ENCODE peak calls at places on chromosomes 16 and 17, in seven cellular contexts. Q is brain microvascular endothelial cell, N is body of pancreas, P is neuronal stem cell, S is lung, H is EL, D is tibial nerve. F is an unnamed sample.

GRCh38 chr16:12794486-12795399 is 8.9 kb downstream of the CPPED1 start:
- DNase-seq in H (no peak), N (no peak), Q (no peak), P (no peak), S (no peak), D (no peak), F (no peak)

GRCh38 chr17:40303009-40303657 is 5.8 kb upstream of the RARA start:
- DNase-seq in D (peak; percentile 93), H (peak; percentile 69), P (no peak), S (peak; percentile 57), N (peak; percentile 66), Q (peak; percentile 67), F (peak; percentile 29)

GRCh38 chr17:65389956-65390355 is 171.5 kb downstream of the AXIN2 start:
- DNase-seq in S (peak; percentile 32), P (no peak), Q (peak; percentile 62), N (no peak), H (peak; percentile 89), D (no peak), F (no peak)

GRCh38 chr17:49434821-49435581 is 20.3 kb upstream of the PHB1 start:
- DNase-seq in N (peak; percentile 58), H (peak; percentile 62), Q (peak; percentile 55), D (peak; percentile 70), S (no peak), P (peak; percentile 69), F (no peak)

GRCh38 chr16:66474750-66475199 is 47.7 kb downstream of the BEAN1 start:
- DNase-seq in S (no peak), N (no peak), P (no peak), Q (no peak), D (no peak), H (no peak), F (peak; percentile 94)

GRCh38 chr17:69235338-69236058 is 6.9 kb upstream of the ABCA10 start:
- DNase-seq in N (peak; percentile 76), S (peak; percentile 81), Q (peak; percentile 84), P (peak; percentile 86), H (peak; percentile 72), D (peak; percentile 89), F (peak; percentile 24)

GRCh38 chr17:29042679-29043538 is at the start of gene PIPOX:
- DNase-seq in P (peak; percentile 63), Q (peak; percentile 12), H (peak; percentile 59), N (peak; percentile 43), D (no peak), S (peak; percentile 41), F (peak; percentile 87)

GRCh38 chr17:39196820-39197331 is 593 bp downstream of the CACNB1 start:
- DNase-seq in H (peak; percentile 60), P (no peak), S (peak; percentile 79), Q (no peak), D (no peak), N (no peak), F (no peak)

GRCh38 chr16:78761427-78761826 is 662.0 kb downstream of the WWOX start:
- DNase-seq in D (no peak), N (no peak), H (no peak), P (peak; percentile 35), Q (no peak), S (no peak), F (no peak)

GRCh38 chr17:41551370-41551769 is 20.5 kb downstream of the KRT9 start:
- DNase-seq in D (no peak), Q (no peak), P (no peak), S (no peak), H (peak; percentile 34), N (no peak), F (no peak)

GRCh38 chr17:40091691-40092397 is 8.5 kb downstream of the NR1D1 start:
- DNase-seq in P (no peak), Q (no peak), D (no peak), S (no peak), N (peak; percentile 56), H (no peak), F (no peak)

GRCh38 chr17:13346081-13346533 is 255.6 kb downstream of the HS3ST3A1 start:
- DNase-seq in S (no peak), D (no peak), P (no peak), H (peak; percentile 88), N (no peak), Q (peak; percentile 98), F (no peak)

GRCh38 chr17:39195568-39196160 is 1.8 kb downstream of the CACNB1 start:
- DNase-seq in S (peak; percentile 85), D (no peak), N (no peak), H (no peak), Q (no peak), P (no peak), F (no peak)

GRCh38 chr16:641326-642188 is at the start of gene MCRIP2:
- DNase-seq in H (peak; percentile 83), Q (peak; percentile 18), D (peak; percentile 59), N (peak; percentile 93), S (peak; percentile 85), P (peak; percentile 79), F (peak; percentile 50)

GRCh38 chr17:74558882-74559519 is 8.3 kb downstream of the CD300H start:
- DNase-seq in Q (no peak), N (no peak), P (no peak), S (no peak), H (no peak), D (no peak), F (no peak)

GRCh38 chr16:23969468-23970297 is 133.9 kb downstream of the PRKCB start:
- DNase-seq in Q (no peak), N (no peak), P (no peak), H (no peak), S (no peak), D (no peak), F (no peak)

GRCh38 chr17:38890410-38890746 is 20.5 kb downstream of the LASP1 start:
- DNase-seq in P (no peak), S (no peak), D (no peak), H (no peak), Q (no peak), N (no peak), F (no peak)

GRCh38 chr16:80875616-80876015 is 71.2 kb upstream of the CDYL2 start:
- DNase-seq in Q (no peak), N (peak; percentile 15), H (peak; percentile 2), S (no peak), P (no peak), D (no peak), F (no peak)

GRCh38 chr16:67857547-67858233 is 10.2 kb upstream of the CENPT start:
- DNase-seq in P (no peak), H (peak; percentile 92), D (peak; percentile 70), Q (peak; percentile 96), S (peak; percentile 90), N (peak; percentile 80), F (peak; percentile 86)

GRCh38 chr16:57533618-57534336 is 2.6 kb downstream of the CCDC102A start:
- DNase-seq in N (peak; percentile 41), H (no peak), P (no peak), S (no peak), D (no peak), Q (no peak), F (no peak)

GRCh38 chr16:72673118-72673517 is 374.8 kb downstream of the ZFHX3 start:
- DNase-seq in N (no peak), H (no peak), D (no peak), Q (no peak), P (no peak), S (no peak), F (no peak)

GRCh38 chr17:13036776-13037175 is 18.9 kb upstream of the ELAC2 start:
- DNase-seq in Q (peak; percentile 32), S (no peak), P (no peak), H (peak; percentile 21), N (no peak), D (no peak), F (no peak)

GRCh38 chr17:74962622-74963394 is 9.8 kb downstream of the HID1 start:
- DNase-seq in H (no peak), P (no peak), Q (no peak), N (no peak), S (no peak), D (no peak), F (no peak)

GRCh38 chr16:30368122-30368791 is 2.0 kb downstream of the TBC1D10B start:
- DNase-seq in S (no peak), P (no peak), H (peak; percentile 70), Q (peak; percentile 52), D (no peak), N (no peak), F (no peak)

GRCh38 chr17:58120195-58120822 is 27.9 kb upstream of the OR4D1 start:
- DNase-seq in N (peak; percentile 64), H (peak; percentile 43), S (no peak), D (peak; percentile 58), Q (peak; percentile 41), P (peak; percentile 80), F (no peak)

GRCh38 chr16:58670177-58670576 is 14.4 kb downstream of the SLC38A7 start:
- DNase-seq in S (no peak), Q (no peak), D (no peak), H (peak; percentile 40), N (no peak), P (no peak), F (no peak)

GRCh38 chr17:44829558-44830358 is at the start of gene GJC1:
- DNase-seq in Q (no peak), H (peak; percentile 70), P (peak; percentile 56), S (no peak), D (no peak), N (no peak), F (no peak)

GRCh38 chr16:14088155-14088753 is 17.1 kb downstream of the MRTFB start:
- DNase-seq in H (no peak), N (no peak), D (no peak), P (no peak), S (no peak), Q (no peak), F (no peak)

GRCh38 chr16:88505405-88506082 is 52.5 kb downstream of the ZFPM1 start:
- DNase-seq in P (no peak), S (peak; percentile 54), H (peak; percentile 10), D (no peak), N (peak; percentile 95), Q (no peak), F (peak; percentile 84)

GRCh38 chr17:69672924-69673323 is 258.4 kb downstream of the MAP2K6 start:
- DNase-seq in S (no peak), Q (peak; percentile 70), N (no peak), D (no peak), P (no peak), H (peak; percentile 87), F (no peak)

GRCh38 chr16:20850981-20851380 is 44.7 kb downstream of the REXO5 start:
- DNase-seq in P (no peak), D (no peak), Q (no peak), N (no peak), S (no peak), H (no peak), F (no peak)

GRCh38 chr17:28524476-28525415 is 18.6 kb downstream of the FOXN1 start:
- DNase-seq in D (no peak), H (peak; percentile 73), P (no peak), N (peak; percentile 68), S (peak; percentile 75), Q (peak; percentile 35), F (no peak)

GRCh38 chr17:77681820-77682219 is 276.7 kb upstream of the TNRC6C start:
- DNase-seq in P (no peak), Q (no peak), N (peak; percentile 25), H (no peak), D (peak; percentile 59), S (no peak), F (peak; percentile 36)

GRCh38 chr17:48191362-48191761 is 83.8 kb downstream of the SNX11 start:
- DNase-seq in S (no peak), P (no peak), D (no peak), N (no peak), Q (no peak), H (no peak), F (no peak)

GRCh38 chr17:15341385-15341849 is at the start of gene TEKT3:
- DNase-seq in Q (peak; percentile 72), H (peak; percentile 81), S (peak; percentile 85), N (peak; percentile 88), D (peak; percentile 75), P (peak; percentile 82), F (peak; percentile 34)

GRCh38 chr17:65345261-65346060 is 208.3 kb downstream of the RGS9 start:
- DNase-seq in P (no peak), H (peak; percentile 7), Q (peak; percentile 73), D (no peak), N (no peak), S (no peak), F (no peak)